ENCODE peak calls at places on chromosomes 16 and 17, in eight cellular contexts. J, Z, N, G, M, W, A and V are unnamed samples.
A peak's percentile ranks its signal among the peaks of the same experiment; 100 is the strongest.

GRCh38 chr16:79770244-79771064 is 169.9 kb upstream of the MAF start:
- DNase-seq in N (peak; percentile 93), A (peak; percentile 63), Z (peak; percentile 40), G (peak; percentile 67), J (peak; percentile 99), W (peak; percentile 12), M (no peak), V (peak; percentile 85)

GRCh38 chr17:68576811-68577551 is 24.2 kb downstream of the FAM20A start:
- DNase-seq in N (no peak), A (no peak), M (no peak), J (no peak), G (no peak), Z (peak; percentile 25), W (no peak), V (no peak)

GRCh38 chr17:82205720-82206508 is 6.7 kb downstream of the CCDC57 start:
- DNase-seq in A (peak; percentile 84), J (peak; percentile 78), N (peak; percentile 92), Z (peak; percentile 84), W (no peak), G (peak; percentile 34), M (peak; percentile 93), V (peak; percentile 94)

GRCh38 chr16:51431517-51432241 is 280.6 kb upstream of the SALL1 start:
- DNase-seq in W (no peak), N (peak; percentile 2), G (no peak), J (no peak), Z (peak; percentile 99), M (no peak), A (no peak), V (peak; percentile 30)

GRCh38 chr17:64009571-64010402 is 10.6 kb downstream of the ICAM2 start:
- DNase-seq in N (no peak), A (no peak), W (no peak), G (no peak), Z (peak; percentile 34), M (no peak), J (no peak), V (no peak)

GRCh38 chr17:67544364-67544763 is 167.3 kb downstream of the PITPNC1 start:
- DNase-seq in M (no peak), N (no peak), Z (no peak), G (no peak), W (no peak), A (no peak), J (no peak), V (no peak)

GRCh38 chr17:73365203-73365933 is 53.6 kb upstream of the CDC42EP4 start:
- DNase-seq in J (no peak), A (no peak), G (no peak), M (no peak), N (no peak), W (no peak), Z (no peak), V (no peak)

GRCh38 chr16:73126453-73126853 is 78.5 kb upstream of the ZFHX3 start:
- DNase-seq in W (no peak), M (no peak), N (no peak), A (peak; percentile 45), G (no peak), Z (peak; percentile 61), J (no peak), V (peak; percentile 19)

GRCh38 chr16:71537643-71538042 is 11.4 kb downstream of the CHST4 start:
- DNase-seq in Z (peak; percentile 41), A (peak; percentile 66), M (peak; percentile 50), W (peak; percentile 21), N (peak; percentile 36), J (peak; percentile 47), G (no peak), V (peak; percentile 64)

GRCh38 chr16:31072540-31073072 is 1.4 kb downstream of the ZNF668 start:
- DNase-seq in J (peak; percentile 48), N (peak; percentile 62), A (peak; percentile 27), W (no peak), Z (peak; percentile 69), G (no peak), M (no peak), V (peak; percentile 46)

GRCh38 chr16:83813818-83814653 is 6.3 kb downstream of the HSBP1 start:
- DNase-seq in M (no peak), J (no peak), A (peak; percentile 73), G (no peak), W (no peak), N (no peak), Z (peak; percentile 80), V (peak; percentile 40)

GRCh38 chr16:34050787-34051320 is 591.4 kb downstream of the TP53TG3F start:
- DNase-seq in G (no peak), N (peak; percentile 1), J (no peak), W (no peak), Z (no peak), A (no peak), M (no peak), V (no peak)

GRCh38 chr16:77683845-77684526 is 38.3 kb upstream of the NUDT7 start:
- DNase-seq in A (no peak), W (no peak), M (no peak), J (no peak), G (no peak), N (peak; percentile 59), Z (no peak), V (no peak)

GRCh38 chr17:70613681-70614080 is 444.3 kb downstream of the KCNJ2 start:
- DNase-seq in M (no peak), N (no peak), Z (no peak), J (no peak), W (no peak), A (no peak), G (no peak), V (no peak)

GRCh38 chr17:40707720-40708119 is 4.2 kb upstream of the KRT24 start:
- DNase-seq in J (no peak), Z (no peak), W (no peak), M (no peak), N (no peak), A (peak; percentile 33), G (no peak), V (peak; percentile 49)

GRCh38 chr16:13779676-13780075 is 140.3 kb upstream of the ERCC4 start:
- DNase-seq in Z (no peak), N (no peak), J (peak; percentile 24), W (no peak), G (no peak), A (no peak), M (no peak), V (no peak)

GRCh38 chr16:15035163-15035729 is 20.6 kb downstream of the NTAN1 start:
- DNase-seq in A (no peak), W (no peak), G (no peak), Z (no peak), N (no peak), M (no peak), J (no peak), V (no peak)

GRCh38 chr17:7308625-7309433 is 1.4 kb downstream of the EIF5A start:
- DNase-seq in Z (peak; percentile 77), M (peak; percentile 72), J (peak; percentile 35), W (peak; percentile 67), A (peak; percentile 79), G (no peak), N (peak; percentile 77), V (peak; percentile 97)

GRCh38 chr17:7497636-7498035 is 13.5 kb downstream of the POLR2A start:
- DNase-seq in N (no peak), G (no peak), W (no peak), J (no peak), A (no peak), M (no peak), Z (no peak), V (no peak)

GRCh38 chr17:29133146-29133713 is 47.0 kb downstream of the MYO18A start:
- DNase-seq in G (no peak), M (no peak), W (no peak), N (no peak), J (peak; percentile 56), Z (peak; percentile 89), A (no peak), V (peak; percentile 62)
- H3K4me3 ChIP-seq in G (peak overlapping the region; percentile 34), M (peak overlapping the region; percentile 47), W (no peak overlapping the region), N (no peak overlapping the region), J (no peak overlapping the region), Z (no peak overlapping the region), A (no peak overlapping the region), V (no peak overlapping the region)

GRCh38 chr16:49858200-49859129 is 2.6 kb upstream of the ZNF423 start:
- DNase-seq in J (peak; percentile 45), A (no peak), Z (no peak), M (no peak), W (no peak), N (peak; percentile 82), G (no peak), V (peak; percentile 17)

GRCh38 chr16:49860593-49860992 is 4.7 kb upstream of the ZNF423 start:
- DNase-seq in W (no peak), N (no peak), G (no peak), J (no peak), Z (no peak), A (no peak), M (no peak), V (no peak)

GRCh38 chr16:49857423-49858181 is 1.7 kb upstream of the ZNF423 start:
- DNase-seq in G (peak; percentile 65), N (peak; percentile 86), Z (peak; percentile 11), J (peak; percentile 86), M (peak; percentile 60), A (peak; percentile 32), W (no peak), V (peak; percentile 75)

GRCh38 chr16:49861299-49861698 is 5.4 kb upstream of the ZNF423 start:
- DNase-seq in A (no peak), M (no peak), N (no peak), J (no peak), Z (no peak), G (no peak), W (no peak), V (no peak)

GRCh38 chr16:49859139-49859947 is 3.4 kb upstream of the ZNF423 start:
- DNase-seq in M (no peak), Z (no peak), A (no peak), W (no peak), J (peak; percentile 45), G (no peak), N (no peak), V (no peak)
- TF ChIP-seq RAD21 in M (no peak), Z (no peak), A (no peak), W (no peak), J (no peak), G (no peak), N (no peak), V (no peak)

DNA sequence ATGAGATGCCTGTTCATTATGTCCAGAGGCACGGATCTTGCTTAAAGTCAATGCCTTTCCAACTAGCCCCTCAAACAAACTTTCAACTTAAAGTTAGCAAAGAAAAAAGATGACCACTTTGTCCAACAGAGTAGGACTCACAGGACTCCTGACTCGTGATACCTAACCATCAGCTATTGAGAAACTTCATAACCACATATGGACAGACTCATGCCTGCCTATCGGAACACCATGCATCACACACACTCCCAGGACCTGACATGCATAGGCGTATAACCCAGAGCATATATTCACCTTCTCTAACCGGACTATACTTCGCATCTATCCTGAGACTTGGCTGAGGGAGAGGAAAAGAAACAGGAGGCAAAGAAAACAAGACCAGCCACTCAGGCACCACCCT is 2.3 kb downstream of the PIP4K2B start:
- DNase-seq in M (no peak), N (no peak), W (no peak), A (no peak), Z (peak; percentile 55), J (no peak), G (no peak), V (no peak)
- H3K4me3 ChIP-seq in M (no peak overlapping the region), N (no peak overlapping the region), W (peak overlapping the region; percentile 18), A (peak overlapping the region; percentile 73), Z (no peak overlapping the region), J (no peak overlapping the region), G (no peak overlapping the region), V (no peak overlapping the region)

DNA sequence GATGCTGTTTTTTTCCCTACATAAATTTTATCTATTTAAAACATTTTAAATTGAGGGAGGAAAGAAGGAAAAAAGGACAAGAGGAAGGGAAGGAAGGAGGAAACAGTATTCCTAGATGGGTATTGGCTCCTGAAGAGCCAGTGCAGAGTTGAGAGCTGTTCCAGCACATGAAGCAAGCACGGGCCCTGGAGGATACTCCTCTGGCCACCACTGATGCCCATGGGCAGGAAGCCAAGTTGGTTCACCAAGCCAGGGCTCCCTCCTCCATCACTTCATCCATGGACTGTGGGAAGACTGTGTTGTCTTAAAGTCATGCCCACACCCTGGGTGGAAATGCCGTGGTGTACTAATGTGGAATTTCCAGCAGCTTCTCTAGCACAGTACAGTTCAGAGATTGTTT is 23.8 kb upstream of the NOS2 start:
- DNase-seq in N (no peak), Z (no peak), G (no peak), W (no peak), M (no peak), A (no peak), J (no peak), V (no peak)
- TF ChIP-seq RAD21 in N (no peak), Z (no peak), G (no peak), W (no peak), M (no peak), A (no peak), J (no peak), V (no peak)